ENCODE peak calls at places on chromosome 13, in four cellular contexts. One of them, this sample, is unnamed.

GRCh38 chr13:100673376-100673830 is 1.2 kb downstream of the TMTC4 start:
- DNase-seq in ascending aorta: no peak
- DNase-seq in bronchial epithelial cell: no peak
- DNase-seq in astrocyte: no peak
- DNase-seq in this sample: no peak

GRCh38 chr13:74194856-74195255 is 60.7 kb upstream of the KLF12 start:
- DNase-seq in ascending aorta: no peak
- DNase-seq in bronchial epithelial cell: no peak
- DNase-seq in astrocyte: no peak
- DNase-seq in this sample: no peak

GRCh38 chr13:18212873-18213272 is 968.8 kb downstream of the TUBA3C start:
- DNase-seq in bronchial epithelial cell: peak; percentile 25
- DNase-seq in ascending aorta: no peak
- DNase-seq in astrocyte: no peak
- DNase-seq in this sample: peak; percentile 51

GRCh38 chr13:40328091-40328490 is 338.4 kb downstream of the FOXO1 start:
- DNase-seq in bronchial epithelial cell: no peak
- DNase-seq in astrocyte: no peak
- DNase-seq in ascending aorta: no peak
- DNase-seq in this sample: no peak

GRCh38 chr13:113746143-113746525 is 12.9 kb upstream of the TMEM255B start:
- DNase-seq in ascending aorta: no peak
- DNase-seq in bronchial epithelial cell: no peak
- DNase-seq in astrocyte: no peak
- DNase-seq in this sample: no peak

GRCh38 chr13:100608906-100609305 is 20.3 kb upstream of the GGACT start:
- DNase-seq in ascending aorta: no peak
- DNase-seq in bronchial epithelial cell: no peak
- DNase-seq in astrocyte: peak; percentile 30
- DNase-seq in this sample: no peak

GRCh38 chr13:94705081-94705751 is 7.1 kb downstream of the SOX21 start:
- DNase-seq in astrocyte: no peak
- DNase-seq in bronchial epithelial cell: no peak
- DNase-seq in ascending aorta: no peak
- DNase-seq in this sample: no peak

GRCh38 chr13:52447815-52448552 is 2.5 kb downstream of the VPS36 start:
- DNase-seq in ascending aorta: no peak
- DNase-seq in astrocyte: no peak
- DNase-seq in bronchial epithelial cell: peak; percentile 28
- DNase-seq in this sample: no peak

GRCh38 chr13:94710881-94711560 is 1.3 kb downstream of the SOX21 start:
- DNase-seq in astrocyte: no peak
- DNase-seq in ascending aorta: no peak
- DNase-seq in bronchial epithelial cell: no peak
- DNase-seq in this sample: no peak

GRCh38 chr13:33125821-33126570 is 109.8 kb downstream of the KL start:
- DNase-seq in astrocyte: peak; percentile 97
- DNase-seq in bronchial epithelial cell: peak; percentile 91
- DNase-seq in ascending aorta: no peak
- DNase-seq in this sample: no peak

GRCh38 chr13:113860579-113861432 is 3.1 kb downstream of the GAS6 start:
- DNase-seq in bronchial epithelial cell: no peak
- DNase-seq in ascending aorta: no peak
- DNase-seq in astrocyte: no peak
- DNase-seq in this sample: peak; percentile 66

GRCh38 chr13:23963184-23963931 is 66.1 kb upstream of the C1QTNF9B start:
- DNase-seq in ascending aorta: no peak
- DNase-seq in bronchial epithelial cell: no peak
- DNase-seq in astrocyte: no peak
- DNase-seq in this sample: no peak

GRCh38 chr13:20891034-20891433 is 11.5 kb downstream of the XPO4 start:
- DNase-seq in bronchial epithelial cell: no peak
- DNase-seq in ascending aorta: no peak
- DNase-seq in astrocyte: no peak
- DNase-seq in this sample: no peak

GRCh38 chr13:20512042-20512683 is 13.5 kb downstream of the CRYL1 start:
- DNase-seq in bronchial epithelial cell: no peak
- DNase-seq in astrocyte: no peak
- DNase-seq in ascending aorta: no peak
- DNase-seq in this sample: no peak

GRCh38 chr13:33524086-33524485 is 238.5 kb upstream of the STARD13 start:
- DNase-seq in bronchial epithelial cell: no peak
- DNase-seq in ascending aorta: no peak
- DNase-seq in astrocyte: peak; percentile 90
- DNase-seq in this sample: no peak

GRCh38 chr13:20608438-20609020 is 41.6 kb downstream of the IFT88 start:
- DNase-seq in ascending aorta: no peak
- DNase-seq in astrocyte: peak; percentile 24
- DNase-seq in bronchial epithelial cell: no peak
- DNase-seq in this sample: no peak

GRCh38 chr13:33610471-33611015 is 207.4 kb upstream of the RFC3 start:
- DNase-seq in ascending aorta: peak; percentile 14
- DNase-seq in bronchial epithelial cell: no peak
- DNase-seq in astrocyte: peak; percentile 25
- DNase-seq in this sample: peak; percentile 52

GRCh38 chr13:40442191-40442590 is 224.2 kb downstream of the FOXO1 start:
- DNase-seq in astrocyte: no peak
- DNase-seq in ascending aorta: no peak
- DNase-seq in bronchial epithelial cell: no peak
- DNase-seq in this sample: no peak

GRCh38 chr13:65595881-65596280 is 1634.3 kb downstream of the PCDH9 start:
- DNase-seq in astrocyte: peak; percentile 59
- DNase-seq in ascending aorta: no peak
- DNase-seq in bronchial epithelial cell: no peak
- DNase-seq in this sample: no peak

GRCh38 chr13:37747071-37747612 is 122.4 kb downstream of the TRPC4 start:
- DNase-seq in astrocyte: peak; percentile 81
- DNase-seq in ascending aorta: no peak
- DNase-seq in bronchial epithelial cell: peak; percentile 80
- DNase-seq in this sample: no peak

GRCh38 chr13:37288057-37288720 is 182.7 kb upstream of the CSNK1A1L start:
- DNase-seq in ascending aorta: no peak
- DNase-seq in bronchial epithelial cell: no peak
- DNase-seq in astrocyte: no peak
- DNase-seq in this sample: no peak

GRCh38 chr13:40408602-40409001 is 257.8 kb downstream of the FOXO1 start:
- DNase-seq in ascending aorta: no peak
- DNase-seq in astrocyte: peak; percentile 55
- DNase-seq in bronchial epithelial cell: peak; percentile 51
- DNase-seq in this sample: no peak

GRCh38 chr13:41746259-41746658 is 214.7 kb downstream of the VWA8 start:
- DNase-seq in bronchial epithelial cell: peak; percentile 45
- DNase-seq in ascending aorta: no peak
- DNase-seq in astrocyte: peak; percentile 81
- DNase-seq in this sample: no peak

GRCh38 chr13:53408847-53409568 is 380.4 kb downstream of the OLFM4 start:
- DNase-seq in astrocyte: no peak
- DNase-seq in bronchial epithelial cell: no peak
- DNase-seq in ascending aorta: no peak
- DNase-seq in this sample: no peak

GRCh38 chr13:107817652-107818287 is 397.6 kb downstream of the LIG4 start:
- DNase-seq in astrocyte: no peak
- DNase-seq in ascending aorta: no peak
- DNase-seq in bronchial epithelial cell: no peak
- DNase-seq in this sample: no peak

GRCh38 chr13:98397221-98397620 is 179.7 kb downstream of the STK24 start:
- DNase-seq in astrocyte: peak; percentile 19
- DNase-seq in bronchial epithelial cell: no peak
- DNase-seq in ascending aorta: no peak
- DNase-seq in this sample: no peak

GRCh38 chr13:93244141-93244917 is 17.7 kb downstream of the GPC6 start:
- DNase-seq in bronchial epithelial cell: no peak
- DNase-seq in ascending aorta: no peak
- DNase-seq in astrocyte: peak; percentile 75
- DNase-seq in this sample: no peak

GRCh38 chr13:59099182-59099950 is 1064.4 kb downstream of the DIAPH3 start:
- DNase-seq in astrocyte: peak; percentile 37
- DNase-seq in bronchial epithelial cell: no peak
- DNase-seq in ascending aorta: no peak
- DNase-seq in this sample: no peak

GRCh38 chr13:36559388-36559787 is 114.4 kb upstream of the SERTM1 start:
- DNase-seq in bronchial epithelial cell: no peak
- DNase-seq in astrocyte: no peak
- DNase-seq in ascending aorta: no peak
- DNase-seq in this sample: no peak

GRCh38 chr13:36965767-36966166 is 33.4 kb downstream of the ALG5 start:
- DNase-seq in ascending aorta: no peak
- DNase-seq in bronchial epithelial cell: peak; percentile 95
- DNase-seq in astrocyte: peak; percentile 72
- DNase-seq in this sample: no peak

GRCh38 chr13:42626461-42626860 is 52.5 kb downstream of the TNFSF11 start:
- DNase-seq in ascending aorta: no peak
- DNase-seq in astrocyte: no peak
- DNase-seq in bronchial epithelial cell: peak; percentile 89
- DNase-seq in this sample: no peak

GRCh38 chr13:50513528-50513863 is 330.0 kb downstream of the DLEU7 start:
- DNase-seq in astrocyte: no peak
- DNase-seq in bronchial epithelial cell: no peak
- DNase-seq in ascending aorta: no peak
- DNase-seq in this sample: no peak

GRCh38 chr13:39510296-39510695 is 92.7 kb downstream of the LHFPL6 start:
- DNase-seq in bronchial epithelial cell: peak; percentile 47
- DNase-seq in ascending aorta: no peak
- DNase-seq in astrocyte: no peak
- DNase-seq in this sample: no peak

GRCh38 chr13:41848435-41849255 is 112.3 kb downstream of the VWA8 start:
- DNase-seq in bronchial epithelial cell: no peak
- DNase-seq in ascending aorta: no peak
- DNase-seq in astrocyte: peak; percentile 65
- DNase-seq in this sample: no peak

GRCh38 chr13:93861818-93862217 is 617.7 kb downstream of the DCT start:
- DNase-seq in astrocyte: peak; percentile 93
- DNase-seq in ascending aorta: no peak
- DNase-seq in bronchial epithelial cell: peak; percentile 5
- DNase-seq in this sample: no peak

GRCh38 chr13:110445183-110445582 is 116.3 kb downstream of the RAB20 start:
- DNase-seq in bronchial epithelial cell: peak; percentile 26
- DNase-seq in astrocyte: peak; percentile 59
- DNase-seq in ascending aorta: no peak
- DNase-seq in this sample: no peak

GRCh38 chr13:66933527-66933926 is 296.6 kb downstream of the PCDH9 start:
- DNase-seq in astrocyte: no peak
- DNase-seq in ascending aorta: no peak
- DNase-seq in bronchial epithelial cell: no peak
- DNase-seq in this sample: no peak

GRCh38 chr13:66937423-66937822 is 292.7 kb downstream of the PCDH9 start:
- DNase-seq in ascending aorta: no peak
- DNase-seq in bronchial epithelial cell: no peak
- DNase-seq in astrocyte: no peak
- DNase-seq in this sample: no peak

DNA sequence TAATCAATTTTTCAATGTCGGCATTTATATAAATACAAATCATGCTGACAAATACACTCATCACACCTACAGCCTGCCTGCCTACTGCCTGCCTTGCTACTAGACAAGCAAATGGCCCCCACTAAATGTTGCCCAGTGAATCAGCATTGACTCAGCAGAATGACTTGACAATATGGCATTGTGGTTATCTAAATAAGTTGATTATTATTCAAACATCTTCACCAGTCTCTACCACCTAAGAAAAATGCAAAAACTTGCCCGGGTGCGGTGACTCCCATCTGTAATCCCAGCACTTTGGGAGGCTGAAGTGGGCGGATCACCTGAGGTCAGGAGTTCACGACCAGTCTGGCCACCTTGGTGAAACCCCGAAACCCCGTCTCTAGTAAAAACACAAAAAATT is 296.1 kb downstream of the PCDH9 start:
- DNase-seq in bronchial epithelial cell: peak; percentile 99
- DNase-seq in ascending aorta: no peak
- DNase-seq in astrocyte: peak; percentile 93
- DNase-seq in this sample: no peak
- H3K4me3 ChIP-seq in bronchial epithelial cell: no peak overlapping the region
- H3K4me3 ChIP-seq in ascending aorta: no peak overlapping the region
- H3K4me3 ChIP-seq in astrocyte: no peak overlapping the region
- H3K4me3 ChIP-seq in this sample: no peak overlapping the region

GRCh38 chr13:79401259-79402071 is 4.6 kb downstream of the RBM26 start:
- DNase-seq in bronchial epithelial cell: no peak
- DNase-seq in astrocyte: no peak
- DNase-seq in ascending aorta: no peak
- DNase-seq in this sample: no peak
- H3K4me3 ChIP-seq in bronchial epithelial cell: no peak overlapping the region
- H3K4me3 ChIP-seq in astrocyte: no peak overlapping the region
- H3K4me3 ChIP-seq in ascending aorta: no peak overlapping the region
- H3K4me3 ChIP-seq in this sample: no peak overlapping the region

GRCh38 chr13:48158915-48159314 is 64.0 kb upstream of the MED4 start:
- DNase-seq in ascending aorta: no peak
- DNase-seq in bronchial epithelial cell: peak; percentile 46
- DNase-seq in astrocyte: no peak
- DNase-seq in this sample: no peak

GRCh38 chr13:48155850-48156249 is 60.9 kb upstream of the MED4 start:
- DNase-seq in bronchial epithelial cell: peak; percentile 100
- DNase-seq in astrocyte: peak; percentile 68
- DNase-seq in ascending aorta: no peak
- DNase-seq in this sample: no peak

GRCh38 chr13:48158290-48158689 is 63.4 kb upstream of the MED4 start:
- DNase-seq in astrocyte: no peak
- DNase-seq in ascending aorta: no peak
- DNase-seq in bronchial epithelial cell: peak; percentile 84
- DNase-seq in this sample: no peak

GRCh38 chr13:48154671-48155070 is 59.8 kb upstream of the MED4 start:
- DNase-seq in bronchial epithelial cell: no peak
- DNase-seq in astrocyte: no peak
- DNase-seq in ascending aorta: no peak
- DNase-seq in this sample: no peak

DNA sequence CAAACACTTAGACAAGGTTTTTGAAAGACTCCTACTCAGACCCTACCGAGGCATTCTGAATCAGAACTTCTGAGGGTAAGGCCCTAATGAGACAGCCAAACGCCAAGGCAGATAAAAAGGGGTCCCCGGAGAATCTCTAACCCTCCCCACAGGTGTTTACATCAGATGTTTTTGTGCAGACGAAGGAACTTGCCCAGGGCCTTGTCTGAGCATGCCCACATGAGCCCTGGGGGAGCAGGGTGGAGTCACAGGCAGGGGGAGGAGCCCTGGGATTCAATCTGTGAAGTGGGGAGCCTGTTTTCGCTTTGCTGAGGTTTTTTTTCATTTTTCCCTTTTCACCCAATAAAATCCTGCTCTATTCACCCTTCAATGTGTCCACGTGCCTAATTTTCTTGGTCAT is 61.6 kb upstream of the MED4 start:
- DNase-seq in ascending aorta: no peak
- DNase-seq in bronchial epithelial cell: peak; percentile 69
- DNase-seq in astrocyte: no peak
- DNase-seq in this sample: no peak
- H3K4me3 ChIP-seq in ascending aorta: no peak overlapping the region
- H3K4me3 ChIP-seq in bronchial epithelial cell: no peak overlapping the region
- H3K4me3 ChIP-seq in astrocyte: no peak overlapping the region
- H3K4me3 ChIP-seq in this sample: no peak overlapping the region

DNA sequence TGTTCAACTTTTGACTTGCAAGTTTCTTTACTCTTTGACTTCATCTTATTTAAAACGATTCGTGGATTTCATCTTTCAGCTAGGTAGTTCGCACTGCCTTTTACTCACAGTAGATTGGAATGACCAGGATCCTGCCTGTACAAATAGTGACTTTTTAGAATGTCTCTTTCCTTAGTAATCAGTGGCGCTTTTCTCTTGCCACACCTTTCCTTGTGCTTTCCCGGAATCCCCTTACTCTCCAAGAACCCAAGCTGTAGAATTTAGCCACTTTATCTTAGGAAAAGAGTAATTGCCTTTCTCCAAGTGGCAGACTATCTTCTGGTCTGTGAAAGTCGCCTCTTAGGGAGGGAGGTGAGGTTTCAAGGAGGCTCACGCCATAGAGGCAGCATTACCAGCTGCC is 123.4 kb downstream of the LMO7 start:
- DNase-seq in astrocyte: no peak
- DNase-seq in ascending aorta: no peak
- DNase-seq in bronchial epithelial cell: no peak
- DNase-seq in this sample: no peak
- H3K4me3 ChIP-seq in astrocyte: no peak overlapping the region
- H3K4me3 ChIP-seq in ascending aorta: no peak overlapping the region
- H3K4me3 ChIP-seq in bronchial epithelial cell: no peak overlapping the region
- H3K4me3 ChIP-seq in this sample: no peak overlapping the region